ENCODE peak calls at places on chromosomes 12 and 14, in four cellular contexts. N is left lung, D is tibial artery, V is lung. K is an unnamed sample.

GRCh38 chr12:15879413-15879812 is 2.8 kb upstream of the STRAP start:
- DNase-seq in N (no peak), D (no peak), V (no peak), K (no peak)

GRCh38 chr14:35534884-35535793 is 1.2 kb downstream of the INSM2 start:
- DNase-seq in N (peak), D (peak), V (peak), K (peak)

GRCh38 chr12:11958216-11959091 is 112.3 kb upstream of the BCL2L14 start:
- DNase-seq in N (no peak), D (no peak), V (no peak), K (peak)

GRCh38 chr12:46523863-46524770 is 151.5 kb upstream of the SLC38A2 start:
- DNase-seq in N (no peak), D (no peak), V (no peak), K (peak)

GRCh38 chr14:52063107-52063506 is 5.8 kb downstream of the NID2 start:
- DNase-seq in N (no peak), D (no peak), V (no peak), K (no peak)

GRCh38 chr12:6444704-6445688 is at the start of gene CD27:
- DNase-seq in N (no peak), D (no peak), V (no peak), K (no peak)

GRCh38 chr12:6450869-6451347 is 934 bp upstream of the TAPBPL start:
- DNase-seq in N (no peak), D (peak), V (no peak), K (no peak)

GRCh38 chr12:117328556-117329100 is 32.8 kb downstream of the NOS1 start:
- DNase-seq in N (no peak), D (no peak), V (no peak), K (peak)

GRCh38 chr14:103257211-103257962 is 76.7 kb upstream of the EIF5 start:
- DNase-seq in N (no peak), D (no peak), V (no peak), K (peak)

GRCh38 chr12:13350381-13350780 is 153.9 kb downstream of the EMP1 start:
- DNase-seq in N (no peak), D (no peak), V (no peak), K (no peak)

GRCh38 chr12:26017484-26018211 is 59.2 kb downstream of the RASSF8 start:
- DNase-seq in N (no peak), D (no peak), V (no peak), K (peak)

GRCh38 chr12:92502417-92503028 is 200.3 kb upstream of the PLEKHG7 start:
- DNase-seq in N (no peak), D (no peak), V (no peak), K (peak)

GRCh38 chr14:71415404-71415690 is 508.1 kb downstream of the PCNX1 start:
- DNase-seq in N (no peak), D (no peak), V (no peak), K (peak)

GRCh38 chr12:89250213-89250612 is 102.1 kb downstream of the DUSP6 start:
- DNase-seq in N (no peak), D (no peak), V (no peak), K (no peak)

GRCh38 chr12:43287991-43288390 is 264.0 kb downstream of the ADAMTS20 start:
- DNase-seq in N (no peak), D (no peak), V (no peak), K (no peak)

GRCh38 chr12:90945070-90945649 is 9.8 kb downstream of the CCER1 start:
- DNase-seq in N (no peak), D (no peak), V (no peak), K (peak)

GRCh38 chr12:89389755-89390661 is 37.7 kb upstream of the DUSP6 start:
- DNase-seq in N (no peak), D (peak), V (no peak), K (no peak)

GRCh38 chr12:69999561-69999960 is 174.5 kb downstream of the MYRFL start:
- DNase-seq in N (no peak), D (no peak), V (no peak), K (no peak)

GRCh38 chr12:121009744-121010143 is 6.5 kb downstream of the C12orf43 start:
- DNase-seq in N (no peak), D (no peak), V (no peak), K (peak)

GRCh38 chr14:51335521-51335920 is 95.5 kb downstream of the TMX1 start:
- DNase-seq in N (no peak), D (peak), V (no peak), K (no peak)

GRCh38 chr14:21106506-21107359 is 5.9 kb downstream of the TMEM253 start:
- DNase-seq in N (peak), D (peak), V (peak), K (peak)

GRCh38 chr12:56631790-56632700 is 1.9 kb upstream of the BAZ2A start:
- DNase-seq in N (peak), D (peak), V (peak), K (peak)

GRCh38 chr12:27344760-27345159 is 12.1 kb downstream of the BMAL2 start:
- DNase-seq in N (no peak), D (no peak), V (no peak), K (no peak)

GRCh38 chr12:103523771-103524170 is 28.0 kb upstream of the C12orf42 start:
- DNase-seq in N (no peak), D (no peak), V (no peak), K (peak)

GRCh38 chr12:52249041-52249461 is 16.0 kb downstream of the KRT7 start:
- DNase-seq in N (no peak), D (peak), V (peak), K (peak)

GRCh38 chr14:99348816-99349609 is 77.0 kb upstream of the BCL11B start:
- DNase-seq in N (no peak), D (no peak), V (no peak), K (no peak)

GRCh38 chr12:124470806-124471205 is 96.6 kb downstream of the NCOR2 start:
- DNase-seq in N (peak), D (no peak), V (no peak), K (no peak)

GRCh38 chr12:57320639-57321038 is 69.7 kb upstream of the STAC3 start:
- DNase-seq in N (no peak), D (no peak), V (no peak), K (no peak)

GRCh38 chr12:76250256-76250655 is 98.0 kb downstream of the BBS10 start:
- DNase-seq in N (no peak), D (no peak), V (no peak), K (no peak)

GRCh38 chr14:76894308-76894707 is 68.1 kb downstream of the LRRC74A start:
- DNase-seq in N (no peak), D (no peak), V (no peak), K (no peak)

GRCh38 chr12:57769594-57769993 is 2.3 kb downstream of the METTL1 start:
- DNase-seq in N (no peak), D (no peak), V (no peak), K (no peak)

GRCh38 chr12:56358836-56359532 is 923 bp downstream of the STAT2 start:
- DNase-seq in N (no peak), D (no peak), V (no peak), K (peak)

GRCh38 chr12:100666588-100666987 is 93.1 kb downstream of the GAS2L3 start:
- DNase-seq in N (no peak), D (no peak), V (no peak), K (no peak)

GRCh38 chr14:86530457-86530856 is 1000.5 kb downstream of the FLRT2 start:
- DNase-seq in N (no peak), D (no peak), V (no peak), K (no peak)

GRCh38 chr14:57704796-57705195 is 161.1 kb downstream of the SLC35F4 start:
- DNase-seq in N (no peak), D (no peak), V (no peak), K (no peak)

GRCh38 chr14:91708795-91709194 is 23.1 kb downstream of the CATSPERB start:
- DNase-seq in N (no peak), D (no peak), V (no peak), K (no peak)

GRCh38 chr14:64388533-64389243 is 535 bp downstream of the MTHFD1 start:
- DNase-seq in N (no peak), D (peak), V (no peak), K (peak)

GRCh38 chr12:42756841-42757661 is 167.5 kb upstream of the PRICKLE1 start:
- DNase-seq in N (no peak), D (no peak), V (no peak), K (peak)

GRCh38 chr12:100293017-100293416 is 26.0 kb downstream of the SCYL2 start:
- DNase-seq in N (no peak), D (no peak), V (no peak), K (no peak)

GRCh38 chr12:51028126-51028810 is 2.1 kb upstream of the SLC11A2 start:
- DNase-seq in N (no peak), D (peak), V (peak), K (peak)
- TF ChIP-seq CTCF in N (peak), D (no peak), V (peak), K (peak)

DNA sequence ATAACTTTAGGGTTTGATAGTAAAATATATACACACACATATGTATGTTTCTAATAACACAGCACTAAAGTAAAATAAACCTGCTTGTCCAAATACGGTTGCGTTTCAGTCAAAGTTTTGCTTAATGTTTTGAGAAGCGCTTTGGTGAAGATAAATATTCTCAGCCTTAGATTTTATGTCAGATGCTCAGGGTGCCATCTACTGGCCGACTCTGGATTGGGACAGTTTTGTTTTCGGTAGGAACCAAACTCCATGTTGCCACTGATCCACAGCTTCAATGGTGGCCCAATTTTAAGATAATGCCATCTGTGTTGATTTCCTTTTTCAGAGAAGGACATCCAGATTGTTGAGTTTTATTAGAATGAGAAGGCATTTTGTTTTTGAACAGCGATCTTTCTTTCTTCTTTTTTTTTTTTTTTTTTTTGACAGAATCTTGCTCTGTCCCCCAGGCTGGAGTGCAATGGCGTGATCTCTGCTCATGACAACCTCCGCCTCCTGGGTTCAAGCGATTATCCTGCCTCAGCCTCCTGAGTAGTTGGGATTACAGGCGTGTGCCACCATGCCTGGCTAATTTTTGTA is 43.1 kb downstream of the LLPH start:
- DNase-seq in N (no peak), D (peak), V (peak), K (peak)
- TF ChIP-seq CTCF in N (peak), D (peak), V (peak), K (peak)

DNA sequence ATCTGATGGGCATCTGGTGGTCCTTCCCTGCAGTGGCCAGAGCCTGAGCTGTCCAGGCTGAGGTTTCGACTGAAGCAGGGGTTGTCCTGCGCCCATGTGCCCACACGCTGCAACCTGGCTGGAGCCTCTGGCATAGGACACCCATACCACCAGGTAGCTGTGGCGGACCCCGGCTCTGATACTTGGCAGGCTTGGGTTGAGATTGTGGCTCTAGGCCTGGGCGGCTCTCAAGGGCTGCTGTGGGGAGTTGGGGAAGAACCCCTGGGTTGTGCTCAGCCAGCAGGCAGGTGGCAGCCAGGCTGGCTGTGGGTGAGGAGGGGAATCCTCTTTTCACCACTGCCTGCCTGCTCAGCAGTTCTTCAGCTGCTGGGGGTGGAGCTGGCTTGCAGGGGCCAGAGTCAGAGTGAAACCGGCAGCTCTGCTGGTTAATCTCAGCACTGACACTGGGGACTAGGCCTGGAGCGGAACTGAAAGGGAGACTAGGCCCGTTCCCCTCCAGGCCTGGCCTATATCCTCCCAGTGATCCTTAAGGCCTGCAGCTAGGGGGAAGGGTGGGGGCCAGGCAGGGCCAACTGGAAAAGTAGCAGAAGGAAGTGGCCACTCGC is 39.1 kb downstream of the SH2B3 start:
- DNase-seq in N (peak), D (peak), V (peak), K (no peak)
- TF ChIP-seq CTCF in N (no peak), D (no peak), V (no peak), K (no peak)

GRCh38 chr12:109057376-109057775 is 5.0 kb downstream of the USP30 start:
- DNase-seq in N (no peak), D (no peak), V (no peak), K (no peak)

GRCh38 chr12:109053382-109054123 is 1.2 kb downstream of the USP30 start:
- DNase-seq in N (no peak), D (no peak), V (no peak), K (peak)

GRCh38 chr12:109056891-109057290 is 4.5 kb downstream of the USP30 start:
- DNase-seq in N (no peak), D (no peak), V (no peak), K (no peak)

GRCh38 chr12:109054520-109054919 is 2.1 kb downstream of the USP30 start:
- DNase-seq in N (no peak), D (no peak), V (no peak), K (no peak)

GRCh38 chr12:109058773-109059172 is 6.4 kb downstream of the USP30 start:
- DNase-seq in N (no peak), D (no peak), V (no peak), K (no peak)
- TF ChIP-seq CTCF in N (no peak), D (no peak), V (no peak), K (no peak)

GRCh38 chr14:101960225-101960624 is 4.1 kb upstream of the DYNC1H1 start:
- DNase-seq in N (no peak), D (no peak), V (no peak), K (no peak)
- TF ChIP-seq CTCF in N (peak), D (no peak), V (no peak), K (peak)

DNA sequence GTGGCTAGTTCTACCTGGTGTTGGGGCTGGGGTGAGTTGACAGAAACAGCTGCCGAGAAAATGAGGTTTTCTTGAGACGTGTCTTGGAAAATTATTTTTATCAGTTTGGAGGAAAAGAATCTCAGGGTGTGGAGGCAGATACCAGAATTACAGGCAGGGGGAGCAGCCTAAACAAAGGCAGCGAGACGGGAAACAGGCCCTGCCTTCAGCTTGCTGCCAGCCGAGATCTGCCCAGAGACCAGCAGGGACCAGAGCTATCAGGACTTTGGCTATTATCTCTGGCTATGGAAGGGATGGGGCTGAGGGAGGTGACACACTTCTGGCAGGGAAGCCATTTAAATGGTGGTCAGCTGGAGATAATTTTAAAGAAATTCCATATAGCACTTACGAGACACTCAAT is 25.7 kb downstream of the SYNDIG1L start:
- DNase-seq in N (no peak), D (no peak), V (no peak), K (no peak)
- TF ChIP-seq CTCF in N (no peak), D (no peak), V (no peak), K (no peak)

GRCh38 chr14:77979666-77980351 is 179.9 kb downstream of the ADCK1 start:
- DNase-seq in N (no peak), D (no peak), V (no peak), K (no peak)
- TF ChIP-seq CTCF in N (no peak), D (no peak), V (no peak), K (no peak)

DNA sequence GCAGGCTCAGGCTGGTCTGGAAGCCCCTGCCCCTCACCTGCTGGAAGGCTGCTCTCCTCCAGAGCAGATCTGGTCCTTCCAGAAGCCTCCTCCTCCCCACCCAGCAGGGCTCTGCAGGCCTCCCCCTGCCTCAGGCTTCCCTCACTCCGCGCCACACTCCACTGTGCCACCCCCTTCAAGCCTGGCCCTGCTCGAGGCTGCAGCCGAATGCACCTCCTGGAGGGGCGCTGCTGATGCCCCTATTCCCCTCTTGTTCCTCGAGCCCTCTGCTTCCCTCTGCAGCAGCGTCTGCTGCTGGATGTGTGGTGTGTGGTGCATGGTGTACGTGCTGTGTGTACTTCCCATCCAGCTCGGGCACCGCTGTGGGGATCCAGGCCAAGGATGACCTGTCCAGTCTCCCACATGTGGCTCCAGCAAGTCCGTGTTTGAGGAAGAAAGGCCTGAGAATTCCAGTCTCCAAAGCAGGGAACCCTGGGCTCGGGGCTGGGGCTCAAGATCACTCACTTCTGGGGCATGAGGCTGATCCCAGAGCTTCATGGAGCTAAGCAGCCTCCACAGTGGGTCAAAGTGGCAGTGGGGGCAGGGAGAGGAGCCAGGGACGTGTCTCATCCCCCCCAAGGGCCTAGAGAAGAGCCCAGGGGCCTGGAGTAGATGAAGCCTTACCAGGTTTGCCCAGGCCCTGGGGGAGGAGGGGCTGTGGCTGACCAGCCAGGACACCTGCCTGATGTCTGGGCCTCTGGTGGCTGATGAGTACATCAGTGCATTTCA is 136.0 kb upstream of the C14orf180 start:
- DNase-seq in N (no peak), D (peak), V (peak), K (no peak)
- TF ChIP-seq CTCF in N (no peak), D (no peak), V (no peak), K (no peak)

DNA sequence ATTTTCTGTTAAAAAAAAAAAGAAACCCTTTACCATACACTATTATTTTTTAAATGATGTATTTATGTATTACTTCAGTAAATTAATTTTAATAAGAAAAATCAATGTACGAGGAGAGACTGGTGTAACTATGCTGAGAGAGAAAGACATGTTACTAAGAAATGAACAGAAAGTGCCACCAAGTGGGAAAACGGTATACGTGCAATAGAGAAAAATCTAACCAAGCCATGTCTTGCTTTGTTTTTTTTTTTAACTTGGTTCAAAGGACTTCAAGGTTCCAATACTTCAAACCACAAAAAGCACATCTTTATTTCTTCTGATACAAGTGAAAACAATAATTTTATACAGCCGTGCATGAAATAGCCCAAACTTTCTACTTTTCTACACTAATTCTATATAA is 22.9 kb downstream of the NDUFA12 start:
- DNase-seq in N (no peak), D (no peak), V (no peak), K (no peak)
- TF ChIP-seq CTCF in N (no peak), D (no peak), V (no peak), K (peak)